ENCODE peak calls at places on chromosomes 4 and X, in four cellular contexts. R, Z, U and Y are unnamed samples. For H3K9me3, the result is how much of the 10 kb centered on the place peaks cover.

GRCh38 chrX:18894156-18894555 is 89.8 kb downstream of the PHKA2 start:
- DNase-seq in R (no peak), Z (no peak), U (no peak), Y (no peak)

GRCh38 chr4:43089730-43090129 is 197.2 kb downstream of the GRXCR1 start:
- DNase-seq in Z (peak), U (no peak), R (no peak), Y (no peak)

GRCh38 chrX:40573763-40574162 is 7.0 kb upstream of the ATP6AP2 start:
- DNase-seq in Z (no peak), U (no peak), R (no peak), Y (peak)

GRCh38 chrX:109826954-109827708 is 94.1 kb upstream of the ACSL4 start:
- DNase-seq in U (no peak), Z (no peak), R (peak), Y (no peak)

GRCh38 chr4:124686279-124686678 is 26.3 kb downstream of the ANKRD50 start:
- DNase-seq in R (no peak), Z (no peak), U (no peak), Y (no peak)

GRCh38 chrX:11097920-11098319 is 13.2 kb upstream of the HCCS start:
- DNase-seq in U (no peak), Z (no peak), R (no peak), Y (no peak)

GRCh38 chrX:52874661-52875060 is 6.8 kb upstream of the XAGE3 start:
- DNase-seq in Z (no peak), U (no peak), R (no peak), Y (no peak)

GRCh38 chr4:26424143-26424542 is 66.1 kb downstream of the CCKAR start:
- DNase-seq in R (no peak), Z (no peak), U (no peak), Y (no peak)

GRCh38 chrX:14920196-14920595 is 47.0 kb downstream of the MOSPD2 start:
- DNase-seq in U (no peak), Z (no peak), R (peak), Y (no peak)

GRCh38 chr4:8205241-8205707 is 6.2 kb downstream of the SH3TC1 start:
- DNase-seq in U (no peak), Z (no peak), R (no peak), Y (no peak)

GRCh38 chr4:54063224-54063623 is 1.2 kb downstream of the CHIC2 start:
- DNase-seq in U (no peak), R (no peak), Z (no peak), Y (no peak)

GRCh38 chr4:145830699-145831098 is 107.9 kb downstream of the ZNF827 start:
- DNase-seq in R (no peak), U (no peak), Z (no peak), Y (no peak)

GRCh38 chr4:48360285-48360965 is 19.1 kb downstream of the SLAIN2 start:
- DNase-seq in R (peak), U (no peak), Z (no peak), Y (no peak)

GRCh38 chr4:56786955-56787354 is 34.5 kb downstream of the SPINK2 start:
- DNase-seq in R (peak), Z (no peak), U (peak), Y (no peak)

GRCh38 chrX:12617241-12617640 is 174.0 kb upstream of the PRPS2 start:
- DNase-seq in Z (no peak), U (no peak), R (no peak), Y (no peak)

GRCh38 chrX:11781734-11782370 is 23.8 kb downstream of the MSL3 start:
- DNase-seq in U (no peak), Z (no peak), R (no peak), Y (no peak)

GRCh38 chr4:113222006-113222405 is 172.6 kb downstream of the ANK2 start:
- DNase-seq in Z (no peak), U (no peak), R (no peak), Y (no peak)

GRCh38 chr4:174120446-174121142 is 162.9 kb downstream of the FBXO8 start:
- DNase-seq in Z (no peak), U (peak), R (peak), Y (no peak)

GRCh38 chr4:2047031-2047660 is 12.0 kb upstream of the NAT8L start:
- DNase-seq in R (no peak), Z (no peak), U (no peak), Y (no peak)

GRCh38 chr4:122364700-122365404 is 14.0 kb upstream of the ADAD1 start:
- DNase-seq in Z (no peak), R (no peak), U (no peak), Y (no peak)

GRCh38 chrX:69182818-69183375 is 17.6 kb upstream of the PJA1 start:
- DNase-seq in U (no peak), R (no peak), Z (no peak), Y (no peak)

GRCh38 chr4:1872918-1873269 is 1.7 kb downstream of the NSD2 start:
- DNase-seq in R (peak), Z (no peak), U (no peak), Y (no peak)

GRCh38 chr4:67935888-67936287 is 27.4 kb downstream of the TMPRSS11A start:
- DNase-seq in U (no peak), Z (no peak), R (no peak), Y (no peak)

GRCh38 chr4:138686078-138686477 is 329.5 kb upstream of the NOCT start:
- DNase-seq in R (no peak), Z (no peak), U (no peak), Y (no peak)

GRCh38 chr4:146134761-146135160 is 40.8 kb upstream of the LSM6 start:
- DNase-seq in Z (no peak), U (peak), R (no peak), Y (no peak)

GRCh38 chr4:17811078-17811603 is 362 bp downstream of the NCAPG start:
- DNase-seq in Z (no peak), U (no peak), R (no peak), Y (no peak)

GRCh38 chrX:135695471-135695870 is 18.0 kb upstream of the CT45A1 start:
- DNase-seq in Z (no peak), R (no peak), U (no peak), Y (no peak)

GRCh38 chrX:135698924-135699323 is 14.5 kb upstream of the CT45A1 start:
- DNase-seq in R (no peak), U (no peak), Z (no peak), Y (no peak)

GRCh38 chrX:135697614-135698013 is 15.8 kb upstream of the CT45A1 start:
- DNase-seq in Z (no peak), U (no peak), R (no peak), Y (no peak)
- H3K9me3 ChIP-seq in Z (under half), U (under half), R (under half), Y (under half)

GRCh38 chr4:14478504-14478903 is 523.8 kb upstream of the CPEB2 start:
- DNase-seq in R (no peak), Z (no peak), U (no peak), Y (no peak)
- H3K9me3 ChIP-seq in R (under half), Z (under half), U (under half), Y (under half)

GRCh38 chrX:148659481-148659880 is 159.1 kb downstream of the AFF2 start:
- DNase-seq in R (no peak), U (no peak), Z (no peak), Y (no peak)
- H3K9me3 ChIP-seq in R (under half), U (under half), Z (under half), Y (under half)

DNA sequence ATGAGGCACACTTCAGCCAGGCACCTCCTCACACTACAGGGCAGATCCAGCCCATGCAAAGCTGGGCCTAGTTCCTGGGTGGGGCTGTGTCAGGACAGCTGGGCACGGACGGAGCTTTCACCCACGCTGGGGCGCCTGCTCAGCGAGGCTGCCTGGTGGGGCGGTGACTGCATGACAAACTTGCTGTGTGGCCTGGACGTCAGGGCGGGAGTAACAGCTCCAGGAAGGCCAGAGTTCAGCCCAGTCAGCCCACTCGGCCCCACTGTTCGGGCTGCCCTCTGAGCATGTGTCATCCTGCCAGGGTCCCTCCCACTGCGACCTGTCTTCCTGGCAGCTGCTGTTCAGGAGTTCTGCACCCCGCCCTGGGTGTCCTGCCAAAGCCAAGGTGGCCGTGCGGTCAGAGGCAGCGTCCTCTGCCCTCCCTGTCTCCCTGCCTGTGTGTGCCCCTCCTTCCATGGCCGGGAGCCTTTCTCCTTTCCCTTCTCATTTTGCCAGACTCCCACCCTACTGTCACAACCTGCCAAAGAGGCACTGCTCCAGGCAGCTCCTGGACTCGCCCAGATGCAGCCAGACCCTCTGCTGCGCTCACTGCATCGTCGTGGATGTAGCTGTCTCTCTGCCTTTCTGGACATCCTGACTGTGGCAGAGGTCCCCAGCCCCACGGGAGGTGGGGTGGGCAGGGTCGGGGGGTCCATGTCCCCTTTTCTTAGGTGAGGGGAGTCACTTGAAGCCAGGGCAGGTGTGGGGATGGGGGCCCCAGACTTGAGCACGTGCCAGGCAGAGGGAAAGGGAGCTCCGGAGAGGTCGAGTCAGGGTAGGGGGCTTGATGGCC is 33.0 kb upstream of the KIAA0232 start:
- DNase-seq in U (peak), R (no peak), Z (no peak), Y (no peak)
- H3K9me3 ChIP-seq in U (under half), R (under half), Z (under half), Y (under half)

GRCh38 chrX:35439692-35440091 is 358.4 kb upstream of the MAGEB16 start:
- DNase-seq in R (no peak), Z (no peak), U (no peak), Y (no peak)
- H3K9me3 ChIP-seq in R (under half), Z (under half), U (under half), Y (under half)

DNA sequence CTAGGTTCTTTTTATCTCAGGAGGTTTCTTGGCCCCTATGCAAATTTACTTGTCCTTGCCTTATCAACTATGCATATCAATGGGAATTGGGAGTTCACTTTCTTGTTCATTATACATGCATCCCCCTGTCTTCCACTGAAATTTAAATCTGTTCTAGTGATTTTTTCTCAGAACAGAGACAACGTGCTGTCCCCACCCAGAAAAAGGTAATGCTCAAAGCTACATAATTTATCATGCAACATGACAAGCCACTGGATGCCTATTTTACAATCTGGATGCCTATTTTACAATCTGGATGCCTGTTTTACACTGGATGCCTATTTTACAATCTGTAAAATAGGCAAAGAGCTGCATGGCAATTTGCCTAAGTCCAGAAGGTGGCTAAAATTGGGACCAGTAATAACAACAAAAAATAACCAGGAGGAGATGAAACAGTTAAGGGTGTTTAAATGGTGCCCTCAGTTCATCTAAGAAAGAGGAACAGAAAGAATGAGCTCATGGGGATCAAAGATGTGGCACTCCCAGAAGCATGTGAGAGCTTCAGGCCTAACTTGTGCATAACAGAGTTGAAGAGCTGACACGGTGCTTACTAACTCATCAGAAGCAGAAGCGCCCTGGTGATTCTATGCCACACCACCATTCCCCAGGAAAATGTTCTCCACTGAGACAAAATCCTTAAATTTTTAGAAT is 537.9 kb upstream of the BOD1L1 start:
- DNase-seq in Z (no peak), R (no peak), U (no peak), Y (no peak)
- H3K9me3 ChIP-seq in Z (under half), R (under half), U (under half), Y (under half)

DNA sequence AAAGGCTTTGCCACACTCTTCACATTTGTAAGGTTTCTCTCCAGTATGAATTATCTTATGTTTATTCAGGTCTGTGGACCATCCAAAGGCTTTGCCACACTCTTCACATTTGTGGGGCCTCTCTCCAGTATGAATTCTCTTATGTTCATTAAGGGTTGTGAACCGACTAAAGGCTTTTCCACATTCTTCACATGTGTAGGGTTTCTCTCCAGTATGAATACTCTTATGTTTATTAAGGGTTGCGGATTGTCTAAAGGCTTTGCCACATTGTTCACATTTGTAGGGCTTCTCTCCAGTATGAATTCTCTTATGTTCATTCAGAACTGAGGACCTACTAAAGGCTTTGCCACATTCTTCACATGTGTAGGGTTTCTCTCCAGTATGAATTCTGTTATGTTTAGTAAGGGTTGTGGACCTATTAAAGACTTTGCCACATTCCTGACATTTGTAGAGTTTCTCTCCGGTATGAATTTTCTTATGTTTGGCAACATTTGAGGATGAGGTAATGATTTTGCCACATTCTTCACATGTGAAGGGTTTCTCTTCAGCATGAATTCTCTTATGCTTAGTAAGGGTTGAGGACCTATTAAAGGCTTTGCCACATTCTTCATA is 33.7 kb downstream of the ZNF732 start:
- DNase-seq in Z (no peak), U (no peak), R (no peak), Y (no peak)
- H3K9me3 ChIP-seq in Z (half or more), U (under half), R (under half), Y (under half)

DNA sequence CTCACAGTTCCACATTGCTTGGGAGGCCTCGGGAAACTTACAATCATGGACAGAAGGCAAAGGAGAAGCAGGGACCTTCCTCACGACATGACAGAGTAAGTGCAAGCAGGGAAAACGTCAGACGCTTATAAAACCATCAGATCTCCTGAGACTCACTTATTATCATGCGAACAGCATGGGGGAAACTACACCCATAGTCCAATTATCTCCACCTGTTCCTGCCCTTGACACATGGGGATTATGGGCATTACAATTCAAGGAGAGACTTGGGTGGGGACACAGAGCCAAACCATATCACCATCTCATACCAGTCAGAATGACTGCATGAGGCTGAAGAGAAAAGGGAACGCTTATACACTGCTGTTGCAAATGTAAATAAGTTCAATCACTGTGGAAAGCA is 1066.9 kb upstream of the PCDH7 start:
- DNase-seq in R (no peak), Z (no peak), U (no peak), Y (no peak)
- H3K9me3 ChIP-seq in R (under half), Z (under half), U (under half), Y (under half)

DNA sequence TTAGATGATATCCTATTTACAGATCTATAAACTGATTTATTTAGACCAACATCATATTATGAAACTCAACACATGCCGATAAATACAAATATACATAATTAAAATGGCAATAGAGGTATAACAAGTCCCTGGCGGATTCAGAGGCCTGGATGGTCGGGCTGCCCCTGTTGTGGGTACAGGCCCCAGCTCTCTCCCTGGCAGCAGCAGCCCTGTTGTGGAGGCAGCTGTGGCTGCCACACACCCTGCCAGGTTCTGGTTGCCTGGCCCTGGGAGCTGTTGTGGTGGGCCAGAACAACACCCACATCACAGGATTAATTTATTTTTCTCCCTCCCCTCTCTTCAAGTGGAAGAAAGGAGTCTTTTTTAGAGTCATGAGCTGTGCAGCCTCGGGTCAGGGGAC is 12.1 kb upstream of the TCEAL2 start:
- DNase-seq in R (no peak), U (no peak), Z (no peak), Y (no peak)
- H3K9me3 ChIP-seq in R (under half), U (under half), Z (under half), Y (under half)

GRCh38 chrX:137195991-137196390 is 162.2 kb upstream of the GPR101 start:
- DNase-seq in Z (no peak), U (no peak), R (no peak), Y (no peak)

GRCh38 chrX:137198040-137198439 is 164.2 kb upstream of the GPR101 start:
- DNase-seq in R (no peak), Z (no peak), U (no peak), Y (no peak)

GRCh38 chrX:137194164-137194563 is 160.4 kb upstream of the GPR101 start:
- DNase-seq in R (no peak), Z (no peak), U (peak), Y (no peak)

GRCh38 chrX:137195296-137195695 is 161.5 kb upstream of the GPR101 start:
- DNase-seq in Z (no peak), U (no peak), R (no peak), Y (no peak)
- H3K9me3 ChIP-seq in Z (under half), U (under half), R (under half), Y (under half)